ENCODE peak calls at places on chromosome 9, in five cellular contexts. F, T, D, G and R are unnamed samples.

GRCh38 chr9:86082870-86083269 is 16.5 kb downstream of the GOLM1 start:
- DNase-seq in F (no peak), D (no peak), T (no peak), G (no peak), R (no peak)

GRCh38 chr9:71483457-71483856 is 284.9 kb downstream of the CEMIP2 start:
- DNase-seq in G (no peak), D (no peak), T (no peak), F (no peak), R (no peak)

GRCh38 chr9:108536836-108537601 is 318.8 kb downstream of the ACTL7B start:
- DNase-seq in G (no peak), F (no peak), D (no peak), T (peak; percentile 18), R (no peak)

GRCh38 chr9:118088075-118088474 is 383.9 kb downstream of the TLR4 start:
- DNase-seq in D (no peak), F (no peak), G (no peak), T (no peak), R (no peak)

GRCh38 chr9:72025956-72026355 is 34.5 kb downstream of the C9orf57 start:
- DNase-seq in T (peak; percentile 30), D (no peak), G (no peak), F (no peak), R (no peak)

GRCh38 chr9:72465602-72466001 is 55.8 kb upstream of the TMC1 start:
- DNase-seq in F (no peak), T (peak; percentile 78), G (no peak), D (no peak), R (no peak)

GRCh38 chr9:127128341-127129072 is 6.1 kb upstream of the ANGPTL2 start:
- DNase-seq in G (no peak), T (peak; percentile 39), F (peak; percentile 90), D (peak; percentile 58), R (peak; percentile 79)

GRCh38 chr9:97419315-97419867 is 7.5 kb downstream of the TDRD7 start:
- DNase-seq in T (peak; percentile 71), D (no peak), G (no peak), F (no peak), R (no peak)

GRCh38 chr9:95742821-95743220 is 132.7 kb upstream of the ERCC6L2 start:
- DNase-seq in T (no peak), G (no peak), D (no peak), F (no peak), R (no peak)

GRCh38 chr9:127132921-127133647 is 10.6 kb upstream of the ANGPTL2 start:
- DNase-seq in G (no peak), T (peak; percentile 75), F (no peak), D (peak; percentile 75), R (no peak)

GRCh38 chr9:131836607-131837315 is 96.9 kb upstream of the RAPGEF1 start:
- DNase-seq in T (no peak), F (no peak), D (no peak), G (no peak), R (no peak)

GRCh38 chr9:22214497-22215031 is 205.5 kb upstream of the CDKN2B start:
- DNase-seq in G (no peak), D (no peak), T (peak; percentile 77), F (no peak), R (no peak)

GRCh38 chr9:122941560-122942234 is 877 bp downstream of the RABGAP1 start:
- DNase-seq in D (no peak), F (no peak), T (peak; percentile 76), G (no peak), R (no peak)

GRCh38 chr9:125630436-125630835 is 76.6 kb downstream of the MAPKAP1 start:
- DNase-seq in G (no peak), F (no peak), D (no peak), T (no peak), R (no peak)

GRCh38 chr9:122318284-122318683 is 52.5 kb upstream of the PTGS1 start:
- DNase-seq in D (no peak), F (no peak), T (no peak), G (no peak), R (no peak)

GRCh38 chr9:28774433-28775029 is 1201.2 kb upstream of the C9orf72 start:
- DNase-seq in F (no peak), T (peak; percentile 0), D (no peak), G (no peak), R (no peak)

GRCh38 chr9:100315561-100315960 is 37.2 kb downstream of the TEX10 start:
- DNase-seq in T (no peak), D (no peak), F (no peak), G (no peak), R (no peak)

GRCh38 chr9:21546949-21547348 is 64.8 kb upstream of the IFNE start:
- DNase-seq in T (no peak), D (no peak), F (no peak), G (no peak), R (no peak)

GRCh38 chr9:137982132-137982666 is 104.6 kb downstream of the CACNA1B start:
- DNase-seq in T (no peak), F (no peak), D (no peak), G (no peak), R (no peak)

GRCh38 chr9:136373300-136374182 is at the start of gene CARD9:
- DNase-seq in D (peak; percentile 82), F (no peak), T (no peak), G (no peak), R (peak; percentile 44)

GRCh38 chr9:108671794-108672193 is 184.0 kb downstream of the ACTL7B start:
- DNase-seq in T (peak; percentile 6), F (no peak), D (no peak), G (no peak), R (no peak)

GRCh38 chr9:607417-607816 is 234.1 kb upstream of the DMRT1 start:
- DNase-seq in F (no peak), D (no peak), T (no peak), G (no peak), R (no peak)

GRCh38 chr9:130935660-130936271 is 3.3 kb downstream of the FIBCD1 start:
- DNase-seq in D (no peak), G (no peak), F (no peak), T (peak; percentile 61), R (no peak)

GRCh38 chr9:123999668-124000067 is 11.9 kb upstream of the LHX2 start:
- DNase-seq in G (peak; percentile 65), T (no peak), D (no peak), F (no peak), R (no peak)

GRCh38 chr9:749712-750111 is 91.8 kb upstream of the DMRT1 start:
- DNase-seq in G (no peak), F (no peak), T (no peak), D (no peak), R (no peak)

GRCh38 chr9:84189901-84190300 is 150.7 kb downstream of the SLC28A3 start:
- DNase-seq in F (no peak), T (no peak), D (no peak), G (no peak), R (no peak)

GRCh38 chr9:68746564-68746963 is 41.5 kb downstream of the PIP5K1B start:
- DNase-seq in T (no peak), D (no peak), G (no peak), F (no peak), R (no peak)

GRCh38 chr9:130770679-130771442 is 64.2 kb upstream of the ABL1 start:
- DNase-seq in F (no peak), D (no peak), T (peak; percentile 82), G (no peak), R (no peak)

GRCh38 chr9:13088734-13089427 is 190.6 kb downstream of the MPDZ start:
- DNase-seq in F (no peak), D (no peak), G (no peak), T (peak; percentile 57), R (no peak)

GRCh38 chr9:91119679-91120078 is 242.0 kb downstream of the AUH start:
- DNase-seq in T (peak; percentile 90), D (no peak), G (no peak), F (no peak), R (no peak)

GRCh38 chr9:129109504-129109903 is 1.1 kb downstream of the CRAT start:
- DNase-seq in G (no peak), D (no peak), T (no peak), F (peak; percentile 77), R (no peak)

GRCh38 chr9:35277171-35277520 is 115.3 kb downstream of the UNC13B start:
- DNase-seq in F (no peak), T (no peak), D (no peak), G (no peak), R (no peak)
- H3K4me3 ChIP-seq in F (no peak overlapping the region), T (no peak overlapping the region), D (peak overlapping the region; percentile 39), G (no peak overlapping the region), R (peak overlapping the region; percentile 48)

GRCh38 chr9:92652461-92652860 is 17.5 kb downstream of the IPPK start:
- DNase-seq in T (no peak), D (no peak), F (no peak), G (no peak), R (no peak)
- H3K27ac ChIP-seq in T (no peak overlapping the region), D (no peak overlapping the region), F (no peak overlapping the region), G (no peak overlapping the region), R (no peak overlapping the region)

DNA sequence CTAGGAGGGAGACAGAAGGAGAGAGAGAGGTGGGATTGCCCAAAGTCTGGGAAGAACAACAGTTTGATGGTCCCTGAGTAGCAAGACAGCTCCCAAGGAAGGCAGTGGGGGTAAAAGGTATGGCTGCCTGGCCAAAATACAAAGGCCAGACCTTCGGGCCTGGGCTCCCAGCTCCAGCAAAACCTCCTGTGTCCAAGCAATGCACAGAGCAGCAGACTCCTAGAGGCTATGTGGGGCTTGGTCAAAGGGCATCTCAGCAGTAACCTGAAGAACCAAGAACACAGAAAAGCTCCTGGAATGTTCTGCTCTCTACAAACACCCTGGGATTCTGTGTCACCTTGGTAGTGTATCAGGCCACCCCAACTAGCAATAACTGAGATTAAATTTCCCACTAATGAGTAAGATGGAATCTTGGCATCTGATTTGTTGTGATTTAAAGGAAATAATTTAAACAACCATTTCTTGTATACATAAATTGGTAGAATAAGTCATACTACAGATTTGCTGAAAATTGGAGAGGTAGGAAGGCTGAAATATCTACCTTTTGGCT is 158.6 kb downstream of the GLIS3 start:
- DNase-seq in T (peak; percentile 74), D (no peak), F (no peak), G (no peak), R (no peak)
- H3K4me1 ChIP-seq in T (peaks cover 34% of the 10 kb centered on the region), D (peaks cover 8% of the 10 kb centered on the region), F (peaks cover 42% of the 10 kb centered on the region), G (peaks cover 9% of the 10 kb centered on the region), R (peaks cover 11% of the 10 kb centered on the region)

GRCh38 chr9:19456996-19457693 is 48.3 kb downstream of the ACER2 start:
- DNase-seq in T (peak; percentile 75), G (no peak), D (no peak), F (peak; percentile 76), R (peak; percentile 35)
- H3K4me3 ChIP-seq in T (peak overlapping the region; percentile 24), G (no peak overlapping the region), D (peak overlapping the region; percentile 17), F (no peak overlapping the region), R (peak overlapping the region; percentile 41)

GRCh38 chr9:93013856-93014582 is 44.5 kb upstream of the SUSD3 start:
- DNase-seq in D (peak; percentile 40), F (peak; percentile 52), T (no peak), G (no peak), R (no peak)
- H3K27ac ChIP-seq in D (no peak overlapping the region), F (no peak overlapping the region), T (no peak overlapping the region), G (no peak overlapping the region), R (no peak overlapping the region)

GRCh38 chr9:105737205-105737604 is 42.9 kb downstream of the TMEM38B start:
- DNase-seq in T (no peak), G (no peak), F (no peak), D (no peak), R (no peak)

DNA sequence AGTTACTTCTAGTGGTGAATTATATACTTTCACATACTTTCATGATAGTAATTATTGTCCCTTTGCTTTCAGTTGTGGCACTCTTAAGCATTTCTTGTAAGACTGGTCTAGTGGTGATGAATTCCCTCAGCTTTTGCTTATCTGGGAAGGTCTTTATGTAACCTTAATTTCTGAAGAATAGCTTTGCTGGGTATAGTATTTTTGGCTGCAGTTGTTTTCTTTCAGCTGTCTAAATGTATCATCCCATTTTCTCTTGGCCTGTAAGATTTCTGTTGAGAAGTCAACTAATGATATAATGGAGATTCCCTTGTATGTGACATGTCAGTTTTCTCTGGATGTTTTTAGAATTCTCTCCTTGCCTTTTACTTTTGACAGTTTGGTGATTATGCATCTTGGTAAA is 41.0 kb downstream of the TMEM38B start:
- DNase-seq in D (no peak), F (no peak), T (no peak), G (no peak), R (no peak)
- H3K4me1 ChIP-seq in D (no peaks in the 10 kb centered on the region), F (no peaks in the 10 kb centered on the region), T (no peaks in the 10 kb centered on the region), G (no peaks in the 10 kb centered on the region), R (no peaks in the 10 kb centered on the region)